ENCODE peak calls at places on chromosomes 6 and 20, in six cellular contexts. B, C, E, R, P and I are unnamed samples.

GRCh38 chr6:148969271-148969666 is 222.4 kb downstream of the UST start:
- DNase-seq in B (no peak), C (no peak), E (no peak), R (no peak), P (no peak), I (no peak)

GRCh38 chr6:168040856-168041496 is 38.0 kb downstream of the FRMD1 start:
- DNase-seq in B (no peak), C (no peak), E (no peak), R (no peak), P (no peak), I (no peak)

GRCh38 chr20:24160563-24161355 is 172.2 kb upstream of the GGTLC1 start:
- DNase-seq in B (no peak), C (peak), E (peak), R (no peak), P (no peak), I (no peak)

GRCh38 chr6:43951063-43951755 is 176.0 kb downstream of the MRPL14 start:
- DNase-seq in B (no peak), C (no peak), E (peak), R (no peak), P (peak), I (no peak)

GRCh38 chr6:13286185-13286584 is 42.2 kb downstream of the TBC1D7 start:
- DNase-seq in B (no peak), C (no peak), E (no peak), R (no peak), P (no peak), I (no peak)

GRCh38 chr20:2834401-2834800 is 6.1 kb downstream of the PCED1A start:
- DNase-seq in B (no peak), C (no peak), E (no peak), R (no peak), P (no peak), I (no peak)

GRCh38 chr6:119126826-119127225 is 48.4 kb upstream of the FAM184A start:
- DNase-seq in B (no peak), C (no peak), E (no peak), R (no peak), P (no peak), I (no peak)

GRCh38 chr6:1908784-1909183 is 299.1 kb downstream of the FOXC1 start:
- DNase-seq in B (no peak), C (no peak), E (no peak), R (no peak), P (no peak), I (no peak)

GRCh38 chr6:36350681-36351091 is 14.0 kb upstream of the BNIP5 start:
- DNase-seq in B (no peak), C (peak), E (no peak), R (no peak), P (no peak), I (no peak)

GRCh38 chr6:170058878-170059485 is 231.9 kb downstream of the DLL1 start:
- DNase-seq in B (no peak), C (no peak), E (no peak), R (no peak), P (no peak), I (no peak)

GRCh38 chr6:166781331-166781730 is 154.3 kb upstream of the RPS6KA2 start:
- DNase-seq in B (no peak), C (no peak), E (no peak), R (no peak), P (no peak), I (no peak)

GRCh38 chr6:86477510-86478166 is 459.7 kb upstream of the HTR1E start:
- DNase-seq in B (no peak), C (no peak), E (no peak), R (no peak), P (no peak), I (no peak)

GRCh38 chr6:66788579-66788978 is 1081.6 kb upstream of the EYS start:
- DNase-seq in B (no peak), C (no peak), E (no peak), R (no peak), P (no peak), I (no peak)

GRCh38 chr6:14635933-14636599 is 518.5 kb downstream of the CD83 start:
- DNase-seq in B (no peak), C (no peak), E (no peak), R (peak), P (no peak), I (no peak)

GRCh38 chr6:158038291-158039177 is 56.9 kb downstream of the SYNJ2 start:
- DNase-seq in B (no peak), C (no peak), E (no peak), R (no peak), P (no peak), I (no peak)

GRCh38 chr6:107153061-107153460 is 37.7 kb upstream of the BEND3 start:
- DNase-seq in B (no peak), C (no peak), E (no peak), R (no peak), P (peak), I (no peak)

GRCh38 chr6:133099573-133099972 is 141.6 kb upstream of the EYA4 start:
- DNase-seq in B (no peak), C (peak), E (no peak), R (no peak), P (no peak), I (no peak)

GRCh38 chr20:52419205-52419604 is 227.6 kb upstream of the ZFP64 start:
- DNase-seq in B (no peak), C (no peak), E (no peak), R (no peak), P (no peak), I (no peak)

GRCh38 chr6:33838979-33839378 is 35.2 kb upstream of the MLN start:
- DNase-seq in B (no peak), C (no peak), E (no peak), R (no peak), P (no peak), I (no peak)